ENCODE peak calls at places on chromosomes 3 and 15, in seven cellular contexts. One of them, this sample, is unnamed.

GRCh38 chr15:41018534-41018933 is 65.3 kb downstream of the CHAC1 start:
- DNase-seq in tibial nerve: no peak
- DNase-seq in MM.1S: peak
- DNase-seq in AG04450: no peak
- DNase-seq in cardiac fibroblast: peak
- DNase-seq in OCI-LY7: no peak
- DNase-seq in adrenal gland: no peak
- DNase-seq in this sample: no peak

GRCh38 chr3:79517766-79518413 is 249.9 kb downstream of the ROBO1 start:
- DNase-seq in MM.1S: no peak
- DNase-seq in AG04450: no peak
- DNase-seq in OCI-LY7: peak
- DNase-seq in cardiac fibroblast: peak
- DNase-seq in adrenal gland: no peak
- DNase-seq in tibial nerve: no peak
- DNase-seq in this sample: no peak

GRCh38 chr15:57667171-57667924 is 39.2 kb upstream of the POLR2M start:
- DNase-seq in adrenal gland: no peak
- DNase-seq in tibial nerve: no peak
- DNase-seq in MM.1S: no peak
- DNase-seq in cardiac fibroblast: peak
- DNase-seq in AG04450: peak
- DNase-seq in OCI-LY7: no peak
- DNase-seq in this sample: no peak

GRCh38 chr3:156693166-156693565 is 18.8 kb downstream of the TIPARP start:
- DNase-seq in cardiac fibroblast: peak
- DNase-seq in OCI-LY7: no peak
- DNase-seq in adrenal gland: no peak
- DNase-seq in tibial nerve: no peak
- DNase-seq in MM.1S: no peak
- DNase-seq in AG04450: no peak
- DNase-seq in this sample: no peak

GRCh38 chr3:154228561-154229216 is 95.6 kb downstream of the DHX36 start:
- DNase-seq in cardiac fibroblast: no peak
- DNase-seq in AG04450: peak
- DNase-seq in OCI-LY7: no peak
- DNase-seq in adrenal gland: no peak
- DNase-seq in tibial nerve: no peak
- DNase-seq in MM.1S: no peak
- DNase-seq in this sample: no peak

GRCh38 chr3:51668756-51669155 is 2.3 kb upstream of the TEX264 start:
- DNase-seq in tibial nerve: no peak
- DNase-seq in adrenal gland: peak
- DNase-seq in MM.1S: no peak
- DNase-seq in cardiac fibroblast: no peak
- DNase-seq in OCI-LY7: no peak
- DNase-seq in AG04450: no peak
- DNase-seq in this sample: no peak

GRCh38 chr3:185065059-185065458 is 87.8 kb downstream of the C3orf70 start:
- DNase-seq in MM.1S: no peak
- DNase-seq in tibial nerve: no peak
- DNase-seq in AG04450: no peak
- DNase-seq in cardiac fibroblast: no peak
- DNase-seq in adrenal gland: no peak
- DNase-seq in OCI-LY7: no peak
- DNase-seq in this sample: no peak

GRCh38 chr3:177050466-177051237 is 146.6 kb downstream of the TBL1XR1 start:
- DNase-seq in OCI-LY7: peak
- DNase-seq in tibial nerve: peak
- DNase-seq in MM.1S: peak
- DNase-seq in adrenal gland: no peak
- DNase-seq in AG04450: peak
- DNase-seq in cardiac fibroblast: peak
- DNase-seq in this sample: no peak

GRCh38 chr15:51172190-51172589 is 77.5 kb upstream of the TNFAIP8L3 start:
- DNase-seq in AG04450: peak
- DNase-seq in MM.1S: no peak
- DNase-seq in adrenal gland: no peak
- DNase-seq in tibial nerve: no peak
- DNase-seq in cardiac fibroblast: peak
- DNase-seq in OCI-LY7: no peak
- DNase-seq in this sample: no peak

GRCh38 chr15:28914483-28915023 is 28.8 kb downstream of the APBA2 start:
- DNase-seq in tibial nerve: no peak
- DNase-seq in adrenal gland: no peak
- DNase-seq in MM.1S: no peak
- DNase-seq in cardiac fibroblast: no peak
- DNase-seq in AG04450: no peak
- DNase-seq in OCI-LY7: no peak
- DNase-seq in this sample: no peak

GRCh38 chr3:42819351-42819965 is 10.2 kb downstream of the ACKR2 start:
- DNase-seq in MM.1S: no peak
- DNase-seq in cardiac fibroblast: no peak
- DNase-seq in AG04450: no peak
- DNase-seq in OCI-LY7: no peak
- DNase-seq in tibial nerve: no peak
- DNase-seq in adrenal gland: peak
- DNase-seq in this sample: no peak

GRCh38 chr3:66036586-66037061 is 2.1 kb downstream of the MAGI1 start:
- DNase-seq in AG04450: no peak
- DNase-seq in MM.1S: no peak
- DNase-seq in tibial nerve: no peak
- DNase-seq in adrenal gland: no peak
- DNase-seq in OCI-LY7: no peak
- DNase-seq in cardiac fibroblast: no peak
- DNase-seq in this sample: no peak

GRCh38 chr3:113263020-113263419 is 51.7 kb downstream of the BOC start:
- DNase-seq in adrenal gland: no peak
- DNase-seq in cardiac fibroblast: no peak
- DNase-seq in OCI-LY7: no peak
- DNase-seq in AG04450: no peak
- DNase-seq in tibial nerve: no peak
- DNase-seq in MM.1S: no peak
- DNase-seq in this sample: no peak

GRCh38 chr15:22839046-22839705 is 710 bp downstream of the NIPA2 start:
- DNase-seq in adrenal gland: no peak
- DNase-seq in OCI-LY7: peak
- DNase-seq in MM.1S: peak
- DNase-seq in tibial nerve: no peak
- DNase-seq in AG04450: no peak
- DNase-seq in cardiac fibroblast: peak
- DNase-seq in this sample: no peak

DNA sequence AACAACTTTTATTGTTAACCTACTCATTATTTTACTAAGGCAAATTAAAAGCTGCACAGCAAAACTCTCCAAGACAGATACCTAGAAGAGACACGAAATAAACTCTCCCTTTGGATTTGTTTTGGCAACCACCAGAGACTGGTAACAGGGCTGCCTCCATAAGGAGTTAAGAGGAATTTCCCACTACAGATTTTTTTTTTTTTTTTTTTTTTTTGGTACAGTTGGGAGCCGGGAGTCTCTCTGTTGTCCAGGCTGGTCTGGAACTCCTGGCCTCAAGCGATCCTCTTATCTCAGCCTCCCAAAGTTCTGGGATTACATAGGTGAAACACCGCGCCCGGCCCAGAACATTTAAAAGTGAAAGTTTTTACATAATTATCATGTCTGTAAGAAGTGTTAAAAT is 73.6 kb upstream of the VGLL4 start:
- DNase-seq in tibial nerve: no peak
- DNase-seq in MM.1S: no peak
- DNase-seq in AG04450: no peak
- DNase-seq in cardiac fibroblast: peak
- DNase-seq in OCI-LY7: no peak
- DNase-seq in adrenal gland: no peak
- DNase-seq in this sample: no peak
- H3K4me3 ChIP-seq in tibial nerve: no peak
- H3K4me3 ChIP-seq in MM.1S: no peak
- H3K4me3 ChIP-seq in AG04450: no peak
- H3K4me3 ChIP-seq in cardiac fibroblast: no peak
- H3K4me3 ChIP-seq in OCI-LY7: peak
- H3K4me3 ChIP-seq in adrenal gland: no peak
- H3K4me3 ChIP-seq in this sample: peak

DNA sequence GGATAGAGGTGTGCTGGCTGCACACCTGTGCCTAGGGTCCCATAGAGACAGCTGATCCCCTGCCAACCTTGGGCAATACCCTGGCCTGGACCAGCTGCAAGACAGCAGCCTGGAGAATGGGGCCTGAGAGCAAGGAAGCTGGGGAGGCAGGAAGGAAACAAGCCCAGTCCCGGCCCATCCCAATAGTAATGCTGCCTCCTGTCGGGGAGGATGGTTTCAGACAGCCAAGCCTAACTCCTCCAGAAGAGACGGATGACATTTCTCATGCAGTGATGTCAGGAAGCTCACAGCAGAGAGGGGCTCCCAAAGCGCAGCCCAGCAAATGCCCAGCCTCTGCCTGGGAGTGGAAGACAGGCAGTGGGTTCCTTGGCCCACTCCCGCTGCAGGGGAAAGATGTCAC is 408.8 kb downstream of the OCA2 start:
- DNase-seq in adrenal gland: no peak
- DNase-seq in tibial nerve: no peak
- DNase-seq in cardiac fibroblast: no peak
- DNase-seq in OCI-LY7: no peak
- DNase-seq in MM.1S: no peak
- DNase-seq in AG04450: no peak
- DNase-seq in this sample: peak
- TF ChIP-seq CTCF in adrenal gland: no peak
- TF ChIP-seq CTCF in tibial nerve: no peak
- TF ChIP-seq CTCF in cardiac fibroblast: no peak
- TF ChIP-seq CTCF in OCI-LY7: no peak
- TF ChIP-seq CTCF in MM.1S: no peak
- TF ChIP-seq CTCF in AG04450: no peak
- TF ChIP-seq CTCF in this sample: no peak

GRCh38 chr3:197508924-197509775 is 46.6 kb downstream of the BDH1 start:
- DNase-seq in adrenal gland: no peak
- DNase-seq in tibial nerve: no peak
- DNase-seq in cardiac fibroblast: no peak
- DNase-seq in MM.1S: no peak
- DNase-seq in AG04450: no peak
- DNase-seq in OCI-LY7: no peak
- DNase-seq in this sample: no peak
- H3K4me3 ChIP-seq in adrenal gland: no peak
- H3K4me3 ChIP-seq in tibial nerve: no peak
- H3K4me3 ChIP-seq in cardiac fibroblast: no peak
- H3K4me3 ChIP-seq in MM.1S: no peak
- H3K4me3 ChIP-seq in AG04450: peak
- H3K4me3 ChIP-seq in OCI-LY7: no peak
- H3K4me3 ChIP-seq in this sample: peak

DNA sequence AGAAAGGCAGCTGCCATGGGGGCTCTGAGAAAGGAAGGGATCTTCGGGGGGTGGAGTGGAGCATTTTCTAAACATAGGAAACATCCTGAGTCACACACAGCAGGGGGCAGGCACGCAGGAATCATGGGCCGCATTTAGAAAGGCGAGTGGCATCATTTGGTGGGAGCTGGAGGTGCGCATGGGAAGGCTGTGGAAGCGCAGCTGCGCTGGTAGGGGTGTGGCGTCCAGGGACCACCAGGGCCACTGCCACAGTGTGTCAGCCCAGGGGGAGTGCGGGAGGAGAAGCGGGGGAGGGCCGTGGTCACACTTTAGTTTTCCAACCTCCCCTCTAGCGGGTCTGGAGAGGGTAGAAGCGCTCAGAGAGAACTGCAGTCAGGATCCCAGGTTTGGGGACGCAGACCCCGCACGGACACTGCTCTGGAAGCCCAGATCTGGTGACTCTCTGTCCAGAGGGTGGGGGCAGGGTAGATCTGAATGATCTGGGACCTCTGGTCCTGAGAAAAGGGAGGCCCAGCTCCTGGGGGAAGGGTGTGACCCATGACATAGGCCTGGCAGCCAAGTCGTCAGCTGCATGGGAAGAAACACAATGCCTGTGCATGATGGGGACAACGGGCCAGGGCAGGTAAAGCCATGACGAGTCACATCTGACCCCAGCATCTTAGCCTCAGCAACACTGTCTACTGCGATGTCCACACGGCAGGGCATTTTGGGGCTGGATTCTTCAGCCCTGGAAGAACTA is 88.0 kb upstream of the IQSEC1 start:
- DNase-seq in OCI-LY7: no peak
- DNase-seq in MM.1S: no peak
- DNase-seq in AG04450: no peak
- DNase-seq in tibial nerve: no peak
- DNase-seq in cardiac fibroblast: no peak
- DNase-seq in adrenal gland: no peak
- DNase-seq in this sample: no peak
- TF ChIP-seq CTCF in OCI-LY7: peak
- TF ChIP-seq CTCF in MM.1S: no peak
- TF ChIP-seq CTCF in AG04450: no peak
- TF ChIP-seq CTCF in tibial nerve: no peak
- TF ChIP-seq CTCF in cardiac fibroblast: no peak
- TF ChIP-seq CTCF in adrenal gland: no peak
- TF ChIP-seq CTCF in this sample: no peak

DNA sequence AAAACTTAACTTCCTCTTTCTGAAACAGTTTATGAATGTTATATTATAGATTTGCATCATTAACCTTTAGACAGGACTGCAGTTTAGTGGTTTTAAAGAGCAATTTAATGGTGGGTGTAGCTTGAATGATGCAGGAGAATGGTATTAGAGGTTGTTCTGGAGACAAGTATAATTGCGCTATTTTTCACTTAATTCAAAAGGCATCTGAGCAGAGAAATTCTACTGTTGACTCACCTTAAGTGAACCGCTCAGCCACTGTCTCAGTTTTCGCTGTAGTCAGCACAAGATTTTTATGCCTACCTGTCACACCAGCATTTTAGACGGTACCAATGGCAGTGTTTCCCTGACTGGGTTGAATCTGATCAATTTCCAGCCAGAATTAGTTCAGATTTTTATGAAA is 348.8 kb upstream of the DCBLD2 start:
- DNase-seq in MM.1S: no peak
- DNase-seq in AG04450: no peak
- DNase-seq in tibial nerve: no peak
- DNase-seq in OCI-LY7: no peak
- DNase-seq in adrenal gland: no peak
- DNase-seq in cardiac fibroblast: peak
- DNase-seq in this sample: no peak
- H3K4me3 ChIP-seq in MM.1S: no peak
- H3K4me3 ChIP-seq in AG04450: no peak
- H3K4me3 ChIP-seq in tibial nerve: no peak
- H3K4me3 ChIP-seq in OCI-LY7: no peak
- H3K4me3 ChIP-seq in adrenal gland: no peak
- H3K4me3 ChIP-seq in cardiac fibroblast: no peak
- H3K4me3 ChIP-seq in this sample: no peak

DNA sequence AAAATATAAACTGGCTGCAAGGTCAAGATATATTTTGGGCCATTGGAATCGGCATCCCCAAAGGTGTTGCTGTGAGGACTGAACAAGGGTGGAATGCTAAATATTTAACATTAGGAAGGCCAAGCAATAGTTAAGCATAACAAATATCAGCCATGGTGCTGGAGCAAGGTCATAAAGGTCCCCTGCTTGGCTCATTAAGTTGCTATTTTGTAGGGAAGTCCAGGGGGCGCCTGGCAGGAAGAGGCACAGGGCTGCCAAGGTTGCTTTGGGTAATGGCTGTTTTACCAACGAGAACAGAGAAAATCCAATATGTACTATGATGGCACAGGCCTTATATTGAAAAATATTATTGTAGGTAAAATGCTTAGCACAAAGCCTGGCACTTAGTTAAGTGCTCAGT is 62.2 kb downstream of the SLC15A2 start:
- DNase-seq in adrenal gland: no peak
- DNase-seq in tibial nerve: no peak
- DNase-seq in MM.1S: no peak
- DNase-seq in cardiac fibroblast: no peak
- DNase-seq in OCI-LY7: no peak
- DNase-seq in AG04450: no peak
- DNase-seq in this sample: no peak
- TF ChIP-seq CTCF in adrenal gland: no peak
- TF ChIP-seq CTCF in tibial nerve: no peak
- TF ChIP-seq CTCF in MM.1S: no peak
- TF ChIP-seq CTCF in cardiac fibroblast: no peak
- TF ChIP-seq CTCF in OCI-LY7: peak
- TF ChIP-seq CTCF in AG04450: no peak
- TF ChIP-seq CTCF in this sample: no peak

This sample was measured in coronary artery.